ENCODE peak calls at places on chromosomes 16 and 17, in four cellular contexts. L is NCI-H460, T is NAMALWA, B is progenitor cell of endocrine pancreas. Y is an unnamed sample.

GRCh38 chr17:39027440-39028035 is 60.3 kb upstream of the FBXO47 start:
- DNase-seq in L (no peak), T (no peak), B (no peak), Y (no peak)

GRCh38 chr16:75660321-75660720 is 12.7 kb downstream of the TERF2IP start:
- DNase-seq in L (no peak), T (no peak), B (no peak), Y (no peak)

GRCh38 chr16:5504028-5504758 is 406.6 kb upstream of the EEF2KMT start:
- DNase-seq in L (no peak), B (no peak), T (no peak), Y (no peak)

GRCh38 chr16:67917852-67918236 is 13.8 kb downstream of the CTRL start:
- DNase-seq in L (peak), B (no peak), T (no peak), Y (no peak)

GRCh38 chr17:27407916-27408846 is 48.1 kb upstream of the KSR1 start:
- DNase-seq in B (no peak), L (no peak), T (no peak), Y (no peak)

GRCh38 chr17:75689441-75689873 is 22.3 kb downstream of the SAP30BP start:
- DNase-seq in B (no peak), T (peak), L (no peak), Y (peak)

GRCh38 chr17:9410285-9410684 is 165.3 kb downstream of the STX8 start:
- DNase-seq in L (no peak), B (no peak), T (no peak), Y (no peak)

GRCh38 chr17:75061618-75062017 is 14.6 kb downstream of the KCTD2 start:
- DNase-seq in B (no peak), L (no peak), T (no peak), Y (no peak)

GRCh38 chr17:21548236-21548635 is 144.1 kb upstream of the KCNJ18 start:
- DNase-seq in T (no peak), B (no peak), L (no peak), Y (no peak)

GRCh38 chr16:90019543-90020259 is 445 bp upstream of the DBNDD1 start:
- DNase-seq in B (peak), L (no peak), T (peak), Y (peak)

GRCh38 chr16:75580-76501 is 2.2 kb upstream of the MPG start:
- DNase-seq in B (no peak), T (peak), L (no peak), Y (no peak)

GRCh38 chr16:4067262-4068001 is 48.8 kb downstream of the ADCY9 start:
- DNase-seq in L (no peak), T (no peak), B (no peak), Y (no peak)